ENCODE peak calls at places on chromosome 18, in four cellular contexts. H is stomach, P is body of pancreas, E is MM.1S. D is an unnamed sample.

GRCh38 chr18:73594749-73595148 is 552.9 kb downstream of the FBXO15 start:
- DNase-seq in H (no peak), P (peak; percentile 14), E (no peak), D (no peak)

GRCh38 chr18:3593381-3593903 is 143.5 kb downstream of the TGIF1 start:
- DNase-seq in H (no peak), P (no peak), E (no peak), D (no peak)

GRCh38 chr18:28816155-28816554 is 639.2 kb upstream of the CDH2 start:
- DNase-seq in H (no peak), P (no peak), E (no peak), D (no peak)

GRCh38 chr18:57544958-57545661 is 41.4 kb downstream of the FECH start:
- DNase-seq in H (no peak), P (no peak), E (peak; percentile 84), D (no peak)

GRCh38 chr18:48548921-48549320 is 10.1 kb downstream of the CTIF start:
- DNase-seq in H (no peak), P (no peak), E (no peak), D (no peak)

GRCh38 chr18:61635901-61636528 is 256.8 kb downstream of the RNF152 start:
- DNase-seq in H (peak; percentile 86), P (peak; percentile 69), E (peak; percentile 51), D (peak; percentile 85)

GRCh38 chr18:2919600-2919999 is 72.8 kb downstream of the EMILIN2 start:
- DNase-seq in H (no peak), P (no peak), E (no peak), D (no peak)

GRCh38 chr18:31099490-31100230 is 2.6 kb downstream of the DSC2 start:
- DNase-seq in H (no peak), P (no peak), E (no peak), D (peak; percentile 33)

GRCh38 chr18:13611616-13612110 is 114.7 kb downstream of the FAM210A start:
- DNase-seq in H (no peak), P (no peak), E (peak; percentile 34), D (no peak)

GRCh38 chr18:961644-962355 is 57.1 kb downstream of the ADCYAP1 start:
- DNase-seq in H (no peak), P (no peak), E (peak; percentile 68), D (peak; percentile 31)

GRCh38 chr18:48707636-48708296 is 168.9 kb downstream of the CTIF start:
- DNase-seq in H (no peak), P (no peak), E (no peak), D (no peak)

GRCh38 chr18:3051718-3052410 is 38.9 kb upstream of the LPIN2 start:
- DNase-seq in H (peak; percentile 57), P (peak; percentile 64), E (no peak), D (peak; percentile 61)

GRCh38 chr18:58105908-58106673 is 62.1 kb downstream of the NEDD4L start:
- DNase-seq in H (no peak), P (no peak), E (no peak), D (no peak)

GRCh38 chr18:13320133-13320532 is 101.6 kb downstream of the LDLRAD4 start:
- DNase-seq in H (no peak), P (no peak), E (no peak), D (no peak)

DNA sequence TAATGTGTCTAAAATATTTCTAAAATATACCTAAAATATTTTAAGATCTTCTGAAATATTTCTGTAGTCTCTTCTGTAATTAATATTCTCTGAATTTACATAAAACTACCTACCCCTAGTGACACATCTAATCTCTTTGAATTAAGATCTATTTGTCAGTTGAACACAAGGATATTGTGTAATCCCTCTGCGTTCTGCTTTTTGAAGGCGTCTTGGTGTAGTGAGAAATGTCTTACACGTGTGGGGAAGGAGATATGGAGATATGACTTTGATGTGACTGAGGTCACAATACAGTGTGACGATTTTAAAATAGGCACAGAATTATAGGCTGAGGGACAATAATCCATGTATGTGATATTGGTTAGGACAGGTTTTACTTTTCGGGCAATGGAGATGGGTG is 79.8 kb downstream of the DOK6 start:
- DNase-seq in H (no peak), P (no peak), E (no peak), D (no peak)
- H3K4me3 ChIP-seq in H (no peak overlapping the region), P (no peak overlapping the region), E (no peak overlapping the region), D (no peak overlapping the region)

DNA sequence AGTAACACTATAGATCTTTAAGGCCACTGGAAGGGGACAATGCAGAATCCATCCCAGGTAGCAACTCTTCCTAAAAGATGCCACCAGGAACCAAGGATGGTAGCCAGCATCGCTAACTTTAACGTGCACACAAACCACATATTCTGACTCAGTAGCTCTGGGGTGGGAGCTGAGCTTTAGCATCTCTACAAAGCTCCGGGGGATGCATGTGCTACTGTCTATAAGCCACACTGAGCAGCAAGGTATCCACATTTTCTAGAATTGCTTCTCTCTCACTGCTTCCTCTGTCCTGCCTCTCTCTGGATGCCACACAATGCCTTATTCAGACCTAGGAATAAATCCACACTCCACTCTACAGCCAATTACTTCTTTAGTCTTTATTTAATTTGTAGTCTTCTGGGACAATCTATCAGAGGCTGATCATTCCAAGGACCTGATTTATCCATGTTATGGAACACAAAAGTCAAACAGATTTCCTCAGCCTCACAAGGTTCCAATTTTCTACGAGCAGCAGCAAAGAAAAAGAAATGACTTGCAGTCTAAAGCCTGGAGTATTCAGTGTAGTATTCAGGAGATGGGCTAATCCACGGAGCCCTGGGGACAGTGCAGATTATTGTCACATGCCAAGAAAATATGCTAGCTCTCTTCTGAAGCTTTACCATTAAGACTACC is 4.4 kb downstream of the BCL2 start:
- DNase-seq in H (no peak), P (no peak), E (no peak), D (no peak)
- H3K4me3 ChIP-seq in H (peak overlapping the region; percentile 13), P (no peak overlapping the region), E (peak overlapping the region; percentile 93), D (no peak overlapping the region)

GRCh38 chr18:50299626-50300388 is 12.3 kb upstream of the CXXC1 start:
- DNase-seq in H (no peak), P (no peak), E (no peak), D (no peak)

GRCh38 chr18:50293039-50293438 is 5.5 kb upstream of the CXXC1 start:
- DNase-seq in H (no peak), P (no peak), E (no peak), D (no peak)

GRCh38 chr18:50298443-50299284 is 11.2 kb upstream of the CXXC1 start:
- DNase-seq in H (no peak), P (no peak), E (no peak), D (peak; percentile 57)

GRCh38 chr18:50301074-50301473 is 13.6 kb upstream of the CXXC1 start:
- DNase-seq in H (no peak), P (no peak), E (no peak), D (no peak)

DNA sequence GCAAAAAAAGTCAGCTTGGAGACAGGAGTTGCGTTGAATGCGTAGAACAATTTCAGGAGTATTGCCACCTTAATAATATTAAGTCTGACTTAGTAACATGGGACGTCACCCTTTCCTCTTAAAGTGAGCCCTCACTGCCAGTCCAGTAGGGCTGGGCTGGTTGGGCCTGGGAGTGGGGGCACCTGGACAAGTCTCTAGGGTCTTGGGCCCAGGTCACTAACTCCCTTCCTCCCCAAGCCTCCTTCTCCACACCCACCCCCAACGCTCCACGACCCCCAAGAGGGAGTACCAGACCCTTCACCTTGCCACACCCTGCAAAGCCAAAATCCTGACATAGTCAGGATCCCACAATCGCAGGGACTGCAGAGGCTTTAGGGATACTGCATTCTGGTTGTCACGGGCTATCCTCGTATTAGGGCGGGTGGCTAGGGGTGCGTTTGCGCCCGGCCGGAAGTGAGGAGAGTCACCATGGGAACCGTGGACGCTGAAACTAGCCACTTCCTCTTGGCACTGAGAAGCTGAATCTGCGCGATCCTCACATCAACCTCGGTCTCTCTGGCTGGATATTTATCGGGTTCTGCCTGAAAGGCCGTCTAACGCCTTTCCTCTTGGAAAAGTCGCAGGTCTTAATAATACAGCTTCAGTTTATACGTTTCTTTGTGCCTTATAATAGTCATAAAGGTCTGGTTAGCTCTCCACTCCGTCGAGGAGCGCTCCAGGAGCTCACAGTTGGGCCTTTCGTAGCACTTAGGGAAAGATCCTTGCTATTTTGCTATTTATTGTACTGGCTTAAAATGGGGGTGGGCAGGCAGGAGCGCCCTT is 10.3 kb upstream of the CXXC1 start:
- DNase-seq in H (peak; percentile 81), P (peak; percentile 84), E (peak; percentile 89), D (peak; percentile 84)
- H3K4me3 ChIP-seq in H (peak overlapping the region; percentile 55), P (peak overlapping the region; percentile 51), E (peak overlapping the region; percentile 49), D (no peak overlapping the region)

GRCh38 chr18:64100136-64100922 is 48.6 kb downstream of the LINC00305 start:
- DNase-seq in H (no peak), P (no peak), E (peak; percentile 20), D (no peak)
- H3K4me3 ChIP-seq in H (no peak overlapping the region), P (no peak overlapping the region), E (no peak overlapping the region), D (no peak overlapping the region)

GRCh38 chr18:8603663-8604520 is 5.3 kb upstream of the RAB12 start:
- DNase-seq in H (no peak), P (no peak), E (peak; percentile 45), D (no peak)
- H3K4me3 ChIP-seq in H (no peak overlapping the region), P (no peak overlapping the region), E (peak overlapping the region; percentile 59), D (no peak overlapping the region)

DNA sequence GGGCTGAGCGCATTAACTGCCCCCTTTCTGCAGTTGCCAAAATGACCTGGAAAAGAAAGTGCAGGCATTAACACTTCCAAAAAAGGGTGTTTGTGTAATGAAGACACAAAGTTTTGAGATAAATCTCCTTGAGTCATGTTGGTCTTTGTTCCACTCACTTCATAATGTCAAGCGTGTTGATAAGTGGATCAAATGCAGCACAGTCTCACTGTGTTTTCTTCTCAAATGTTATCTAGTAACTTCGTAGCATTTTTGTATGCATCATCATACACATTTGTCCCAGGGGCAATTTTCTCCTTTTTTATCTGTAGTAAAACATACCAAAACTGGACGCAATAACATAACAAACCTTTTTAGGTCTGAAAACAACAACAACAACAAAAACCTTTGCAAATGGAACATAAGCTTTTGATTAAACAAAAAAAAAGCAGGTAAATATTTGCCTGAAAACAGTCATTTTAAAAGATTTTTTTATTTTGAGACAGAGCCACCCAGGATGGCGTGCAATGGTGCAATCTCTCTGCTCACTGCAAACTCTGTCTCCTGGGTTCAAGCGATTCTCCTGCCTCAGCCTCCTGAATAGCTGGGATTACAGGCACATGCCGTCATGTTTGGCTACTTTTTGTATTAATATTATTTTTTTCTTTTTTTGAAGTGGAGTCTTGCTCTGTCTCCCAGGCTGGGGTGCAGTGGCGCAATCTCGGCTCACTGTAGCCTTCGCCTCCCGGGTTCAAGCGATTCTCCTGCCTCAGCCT is 10.7 kb upstream of the IMPA2 start:
- DNase-seq in H (no peak), P (no peak), E (no peak), D (no peak)
- H3K4me3 ChIP-seq in H (no peak overlapping the region), P (no peak overlapping the region), E (no peak overlapping the region), D (no peak overlapping the region)